ENCODE peak calls at places on chromosome 5, in four cellular contexts. T, F, C and E are unnamed samples.

GRCh38 chr5:179371681-179372675 is 26.7 kb upstream of the ADAMTS2 start:
- DNase-seq in F (no peak), C (no peak), T (no peak), E (no peak)

GRCh38 chr5:180348316-180348715 is 4.8 kb downstream of the GFPT2 start:
- DNase-seq in C (no peak), F (no peak), T (no peak), E (no peak)

GRCh38 chr5:1855573-1855972 is 27.2 kb downstream of the IRX4 start:
- DNase-seq in T (no peak), F (no peak), C (no peak), E (no peak)

GRCh38 chr5:178466342-178466741 is 123.9 kb downstream of the COL23A1 start:
- DNase-seq in C (no peak), F (no peak), T (no peak), E (no peak)

GRCh38 chr5:19175776-19176570 is 812.0 kb downstream of the CDH18 start:
- DNase-seq in C (no peak), T (no peak), F (no peak), E (no peak)

GRCh38 chr5:3428355-3428754 is 167.3 kb upstream of the IRX1 start:
- DNase-seq in T (no peak), F (no peak), C (no peak), E (no peak)

GRCh38 chr5:38598994-38599611 is 42.7 kb upstream of the LIFR start:
- DNase-seq in T (no peak), F (no peak), C (no peak), E (no peak)

GRCh38 chr5:40432836-40433235 is 246.9 kb upstream of the PTGER4 start:
- DNase-seq in F (no peak), C (no peak), T (no peak), E (no peak)

GRCh38 chr5:139708877-139709586 is 60.9 kb downstream of the CXXC5 start:
- DNase-seq in C (no peak), T (no peak), F (peak), E (peak)

GRCh38 chr5:169637085-169637855 is at the start of gene DOCK2:
- DNase-seq in T (peak), F (peak), C (peak), E (peak)

GRCh38 chr5:41517909-41518308 is 7.5 kb upstream of the PLCXD3 start:
- DNase-seq in F (no peak), C (no peak), T (no peak), E (no peak)

GRCh38 chr5:169762338-169763095 is 125.4 kb downstream of the DOCK2 start:
- DNase-seq in C (no peak), T (no peak), F (no peak), E (no peak)

GRCh38 chr5:90983148-90983547 is 400.0 kb downstream of the ARRDC3 start:
- DNase-seq in T (no peak), C (no peak), F (no peak), E (no peak)

GRCh38 chr5:124200381-124200780 is 546.1 kb downstream of the ZNF608 start:
- DNase-seq in T (no peak), F (no peak), C (no peak), E (no peak)

GRCh38 chr5:59840200-59840601 is 53.3 kb downstream of the PDE4D start:
- DNase-seq in C (no peak), F (no peak), T (no peak), E (no peak)

GRCh38 chr5:116834796-116835515 is 260.3 kb upstream of the SEMA6A start:
- DNase-seq in F (no peak), C (no peak), T (no peak), E (no peak)

GRCh38 chr5:56696900-56697299 is 118.4 kb upstream of the MAP3K1 start:
- DNase-seq in T (no peak), C (no peak), F (no peak), E (no peak)

GRCh38 chr5:65482727-65483473 is 1.2 kb upstream of the ADAMTS6 start:
- DNase-seq in F (no peak), T (peak), C (peak), E (peak)

GRCh38 chr5:133370904-133371303 is 241.4 kb downstream of the FSTL4 start:
- DNase-seq in C (no peak), T (no peak), F (no peak), E (no peak)

GRCh38 chr5:58405175-58405574 is 54.7 kb downstream of the PLK2 start:
- DNase-seq in T (no peak), C (no peak), F (no peak), E (no peak)

GRCh38 chr5:14321936-14322335 is 178.8 kb downstream of the TRIO start:
- DNase-seq in C (no peak), F (no peak), T (no peak), E (no peak)

GRCh38 chr5:66633754-66634153 is 37.6 kb downstream of the MAST4 start:
- DNase-seq in F (no peak), T (no peak), C (no peak), E (no peak)

GRCh38 chr5:142143878-142144277 is 35.3 kb downstream of the NDFIP1 start:
- DNase-seq in T (no peak), F (no peak), C (peak), E (peak)

GRCh38 chr5:127957183-127957582 is 126.4 kb upstream of the SLC12A2 start:
- DNase-seq in F (peak), C (no peak), T (no peak), E (no peak)
- TF ChIP-seq CTCF in F (no peak), C (no peak), T (no peak), E (no peak)

DNA sequence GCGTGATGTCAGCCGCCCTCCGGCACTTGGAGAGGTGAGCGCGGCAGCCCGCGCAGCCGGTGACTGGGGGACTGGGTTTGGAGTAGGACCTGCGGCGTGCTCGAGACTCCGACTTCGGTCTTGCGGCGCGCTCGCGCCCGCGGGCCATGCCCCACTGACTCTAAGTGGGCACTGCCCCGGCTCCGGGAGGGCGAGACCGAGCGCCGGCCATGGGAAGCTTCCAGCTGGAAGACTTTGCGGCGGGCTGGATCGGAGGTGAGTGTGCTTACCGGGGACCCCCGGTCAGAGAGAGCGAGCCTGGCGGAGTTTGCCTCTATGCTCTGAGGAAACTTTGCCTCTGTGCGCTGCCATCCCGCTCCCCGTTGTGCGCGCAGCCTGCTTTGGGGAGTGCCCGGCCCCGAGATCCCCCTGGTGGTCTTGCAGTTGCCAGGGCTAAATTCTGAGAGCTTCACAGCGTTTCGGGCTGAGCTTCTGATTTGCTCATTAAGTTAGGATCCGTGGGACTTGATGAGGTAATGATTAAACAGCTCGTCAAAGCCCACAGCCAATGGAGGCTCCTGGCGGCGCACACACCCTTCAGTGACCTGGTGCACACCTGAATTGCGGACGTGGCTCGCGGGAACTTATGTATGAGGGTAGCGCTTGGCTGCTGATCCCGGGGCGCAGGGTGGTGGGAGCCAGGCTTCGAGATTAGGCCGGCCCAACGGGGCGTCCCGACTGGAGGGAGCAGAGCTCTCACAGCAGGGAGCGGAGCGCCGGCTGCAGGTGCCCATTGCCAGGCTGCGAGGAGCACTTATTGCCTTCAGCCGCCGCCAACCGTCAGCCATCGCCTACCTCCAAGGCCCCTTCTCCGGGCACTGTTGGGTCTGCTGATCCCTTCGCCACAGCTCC is at the start of gene SLC25A48:
- DNase-seq in F (peak), T (no peak), C (peak), E (no peak)
- TF ChIP-seq CTCF in F (peak), T (peak), C (no peak), E (no peak)

GRCh38 chr5:159444441-159445082 is 114.3 kb upstream of the IL12B start:
- DNase-seq in T (peak), C (peak), F (no peak), E (peak)
- TF ChIP-seq CTCF in T (peak), C (peak), F (peak), E (no peak)

DNA sequence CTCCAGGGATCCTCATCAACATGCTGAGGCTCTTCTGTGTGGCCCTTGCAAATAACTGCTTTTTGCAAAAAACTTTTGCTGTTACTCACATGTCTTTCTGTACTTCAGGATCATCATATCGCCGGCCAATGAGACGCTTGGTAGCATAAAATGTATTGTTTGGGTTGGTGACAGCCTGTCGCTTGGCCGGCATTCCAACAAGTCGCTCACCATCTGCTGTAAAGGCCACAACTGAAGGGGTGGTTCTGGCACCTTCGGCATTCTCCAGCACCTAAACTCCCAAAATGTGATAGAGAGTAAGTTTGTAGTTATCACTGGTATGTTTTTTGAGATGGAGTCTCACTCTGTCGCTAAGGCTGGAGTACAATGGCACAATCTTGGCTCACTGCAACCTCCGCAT is 4.3 kb downstream of the HSPA9 start:
- DNase-seq in F (no peak), C (no peak), T (no peak), E (no peak)
- TF ChIP-seq CTCF in F (no peak), C (no peak), T (no peak), E (no peak)

DNA sequence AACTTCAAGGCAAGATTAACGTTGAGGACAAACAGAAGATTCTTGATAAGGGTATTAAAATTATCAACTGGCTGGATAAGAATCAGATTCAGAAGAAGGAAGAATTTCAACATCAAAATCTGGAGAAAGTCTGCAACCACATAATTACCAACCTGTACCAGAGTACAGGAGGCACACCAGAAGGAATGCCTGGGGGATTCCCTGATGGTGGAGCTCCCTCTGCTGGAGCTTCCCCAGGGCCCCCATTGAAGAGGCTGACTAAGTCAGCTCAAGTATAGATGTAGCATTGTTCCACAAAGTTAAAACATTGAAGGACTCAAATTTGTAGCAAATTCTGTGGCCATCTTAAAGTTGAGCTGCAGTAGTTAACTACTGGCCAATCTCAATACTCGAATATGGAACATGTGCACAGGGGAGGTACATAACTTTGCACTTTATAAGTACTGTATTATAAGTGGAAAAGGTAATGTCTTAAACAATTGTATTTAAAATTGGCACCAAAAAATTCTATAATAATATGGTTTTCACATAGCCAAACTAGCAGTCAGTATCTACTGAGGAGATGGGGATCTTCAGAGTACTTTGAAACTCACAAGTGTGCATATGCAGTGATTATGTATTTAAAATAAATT is 237.5 kb downstream of the CHSY3 start:
- DNase-seq in F (peak), T (no peak), C (peak), E (peak)
- TF ChIP-seq CTCF in F (peak), T (peak), C (peak), E (peak)

GRCh38 chr5:145680169-145680568 is 155.0 kb downstream of the PRELID2 start:
- DNase-seq in F (no peak), C (no peak), T (no peak), E (no peak)
- TF ChIP-seq CTCF in F (peak), C (no peak), T (peak), E (no peak)

GRCh38 chr5:138177936-138178515 is 404 bp downstream of the BRD8 start:
- DNase-seq in T (peak), C (peak), F (peak), E (peak)

GRCh38 chr5:138180841-138181240 is 1.9 kb downstream of the KIF20A start:
- DNase-seq in T (no peak), F (no peak), C (no peak), E (no peak)

GRCh38 chr5:138179277-138179857 is 455 bp downstream of the KIF20A start:
- DNase-seq in F (no peak), T (peak), C (peak), E (no peak)

GRCh38 chr5:138178516-138179276 is at the start of the genes BRD8 and KIF20A:
- DNase-seq in F (peak), T (peak), C (peak), E (peak)

DNA sequence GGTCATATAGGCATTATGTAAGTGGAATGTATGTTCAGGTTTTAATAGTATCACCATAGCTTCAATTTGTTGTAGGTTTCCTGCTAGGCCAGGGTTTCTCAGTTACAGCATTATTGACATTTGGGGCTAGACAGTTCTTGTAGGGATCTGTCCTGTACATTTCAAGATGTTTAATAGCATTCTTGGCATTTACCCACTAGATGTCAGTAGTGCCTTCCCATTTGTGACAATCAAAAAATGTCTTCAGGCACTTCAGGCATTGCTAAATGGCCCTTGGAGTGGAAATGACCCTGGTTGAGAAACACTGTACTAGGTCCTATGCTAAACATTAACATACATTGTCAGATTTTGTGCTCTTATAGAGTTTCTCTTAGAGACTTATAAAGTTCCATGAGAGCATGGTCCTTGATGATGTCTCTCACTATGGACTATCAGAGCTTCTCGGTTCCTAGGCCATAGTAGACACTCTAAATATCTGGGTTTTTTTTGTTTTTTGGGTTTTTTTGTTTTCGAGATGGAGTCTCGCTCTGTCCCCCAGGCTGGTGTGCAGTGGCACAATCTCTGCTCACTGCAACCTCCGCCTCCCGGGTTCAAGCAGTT is 1.4 kb downstream of the KIF20A start:
- DNase-seq in F (no peak), T (peak), C (peak), E (peak)
- TF ChIP-seq CTCF in F (peak), T (peak), C (peak), E (peak)